ENCODE peak calls at places on chromosomes 16 and 17, in nine cellular contexts. V is lower leg skin, Z is IMR-90, P is occipital lobe, J is iris pigment epithelial cell, Q is MCF 10A, R is GM04504, S is HFFc6, U is brain pericyte. B is an unnamed sample.

GRCh38 chr16:84737658-84738057 is 37.9 kb downstream of the USP10 start:
- DNase-seq in V (no peak), Z (no peak), P (no peak), J (no peak), Q (no peak), R (no peak), S (no peak), U (no peak), B (no peak)

GRCh38 chr17:4072487-4073157 is 70.2 kb downstream of the ZZEF1 start:
- DNase-seq in V (no peak), Z (peak), P (no peak), J (peak), Q (no peak), R (peak), S (peak), U (no peak), B (peak)

GRCh38 chr17:41510251-41511065 is 5.0 kb upstream of the KRT13 start:
- DNase-seq in V (no peak), Z (no peak), P (no peak), J (no peak), Q (no peak), R (no peak), S (no peak), U (no peak), B (no peak)

GRCh38 chr16:30061195-30061554 is 4.4 kb upstream of the ALDOA start:
- DNase-seq in V (no peak), Z (no peak), P (no peak), J (no peak), Q (no peak), R (no peak), S (no peak), U (no peak), B (no peak)

GRCh38 chr16:4428500-4428899 is 2.8 kb downstream of the DNAJA3 start:
- DNase-seq in V (no peak), Z (no peak), P (no peak), J (no peak), Q (no peak), R (no peak), S (no peak), U (no peak), B (no peak)

GRCh38 chr16:57797216-57797525 is 5.1 kb downstream of the KIFC3 start:
- DNase-seq in V (no peak), Z (no peak), P (no peak), J (no peak), Q (no peak), R (no peak), S (no peak), U (no peak), B (no peak)

GRCh38 chr16:22191966-22192260 is 14.2 kb upstream of the EEF2K start:
- DNase-seq in V (no peak), Z (peak), P (no peak), J (no peak), Q (no peak), R (no peak), S (no peak), U (no peak), B (peak)

GRCh38 chr16:66512589-66513404 is 37.1 kb downstream of the TK2 start:
- DNase-seq in V (no peak), Z (no peak), P (no peak), J (peak), Q (peak), R (no peak), S (peak), U (no peak), B (peak)

GRCh38 chr17:31373150-31374082 is 18.1 kb upstream of the RAB11FIP4 start:
- DNase-seq in V (no peak), Z (peak), P (no peak), J (peak), Q (peak), R (peak), S (peak), U (no peak), B (peak)

GRCh38 chr17:9322298-9322697 is 253.3 kb downstream of the STX8 start:
- DNase-seq in V (no peak), Z (no peak), P (no peak), J (no peak), Q (no peak), R (no peak), S (no peak), U (no peak), B (no peak)

GRCh38 chr17:73401911-73402310 is 90.1 kb upstream of the CDC42EP4 start:
- DNase-seq in V (no peak), Z (peak), P (peak), J (peak), Q (no peak), R (no peak), S (no peak), U (peak), B (peak)

GRCh38 chr16:89217388-89218191 is at the start of gene ZNF778:
- DNase-seq in V (peak), Z (peak), P (peak), J (peak), Q (peak), R (peak), S (peak), U (peak), B (peak)

GRCh38 chr16:77971306-77972131 is 50.8 kb upstream of the CLEC3A start:
- DNase-seq in V (peak), Z (peak), P (peak), J (peak), Q (peak), R (peak), S (peak), U (no peak), B (peak)

GRCh38 chr17:81004336-81005015 is 12.8 kb downstream of the CHMP6 start:
- DNase-seq in V (no peak), Z (no peak), P (no peak), J (no peak), Q (no peak), R (no peak), S (no peak), U (no peak), B (no peak)

GRCh38 chr17:82457790-82458129 is 781 bp upstream of the NARF start:
- DNase-seq in V (no peak), Z (no peak), P (no peak), J (no peak), Q (no peak), R (no peak), S (no peak), U (no peak), B (no peak)

B was measured in ELR.